ENCODE peak calls at places on chromosomes 7 and 10, in seven cellular contexts. L is body of pancreas, V is breast epithelium, M is prostate gland, U is IMR-90, P is spleen, X is tibial nerve. H is an unnamed sample.

GRCh38 chr10:112346774-112347173 is 27.1 kb upstream of the ACSL5 start:
- DNase-seq in M (no peak), L (no peak), U (no peak), P (no peak), X (no peak), V (no peak), H (no peak)

GRCh38 chr7:44393238-44394111 is 68.1 kb upstream of the CAMK2B start:
- DNase-seq in L (no peak), X (no peak), V (no peak), P (no peak), U (no peak), M (no peak), H (no peak)

GRCh38 chr7:71267734-71268133 is 135.8 kb downstream of the GALNT17 start:
- DNase-seq in V (no peak), M (no peak), L (no peak), P (no peak), X (no peak), U (no peak), H (no peak)

GRCh38 chr10:95485445-95485844 is 75.7 kb downstream of the SORBS1 start:
- DNase-seq in X (no peak), P (no peak), U (no peak), M (no peak), L (no peak), V (no peak), H (peak)

GRCh38 chr10:113965683-113966082 is 78.0 kb upstream of the ADRB1 start:
- DNase-seq in P (no peak), L (no peak), X (no peak), U (no peak), V (no peak), M (no peak), H (no peak)

GRCh38 chr7:27164381-27165088 is 802 bp downstream of the HOXA9 start:
- DNase-seq in V (no peak), P (peak), U (no peak), M (peak), L (no peak), X (no peak), H (no peak)

GRCh38 chr10:112131361-112131760 is 52.2 kb downstream of the GPAM start:
- DNase-seq in L (no peak), X (no peak), U (no peak), P (no peak), V (no peak), M (no peak), H (no peak)

GRCh38 chr10:91247360-91248111 is 27.1 kb downstream of the PCGF5 start:
- DNase-seq in U (peak), L (peak), P (no peak), X (no peak), M (no peak), V (no peak), H (no peak)

GRCh38 chr10:9643782-9644181 is 1373.9 kb upstream of the CELF2 start:
- DNase-seq in X (no peak), V (no peak), M (no peak), P (no peak), U (no peak), L (no peak), H (no peak)

GRCh38 chr7:71752171-71752935 is 620.4 kb downstream of the GALNT17 start:
- DNase-seq in U (no peak), L (peak), V (no peak), P (peak), M (no peak), X (no peak), H (peak)

GRCh38 chr7:129825005-129825553 is 127.7 kb downstream of the UBE2H start:
- DNase-seq in P (peak), X (no peak), V (peak), L (peak), U (no peak), M (peak), H (peak)

GRCh38 chr10:93287775-93288174 is 194.4 kb downstream of the MYOF start:
- DNase-seq in X (no peak), L (no peak), P (no peak), M (no peak), V (no peak), U (no peak), H (no peak)

GRCh38 chr10:80429521-80429966 is 21.2 kb downstream of the PRXL2A start:
- DNase-seq in X (no peak), L (no peak), M (no peak), P (no peak), V (no peak), U (no peak), H (peak)

GRCh38 chr10:683448-684071 is 5.9 kb downstream of the DIP2C start:
- DNase-seq in X (no peak), V (no peak), U (peak), L (no peak), M (no peak), P (no peak), H (peak)

GRCh38 chr7:29000346-29000745 is 42.2 kb upstream of the TRIL start:
- DNase-seq in L (no peak), U (no peak), P (no peak), X (no peak), M (no peak), V (no peak), H (no peak)

GRCh38 chr10:98260350-98260749 is 7.6 kb downstream of the LOXL4 start:
- DNase-seq in X (no peak), U (peak), L (no peak), V (no peak), P (no peak), M (no peak), H (no peak)

GRCh38 chr10:21022821-21023220 is 125.7 kb upstream of the NEBL start:
- DNase-seq in U (no peak), L (no peak), V (no peak), M (no peak), X (no peak), P (no peak), H (no peak)

GRCh38 chr7:69109131-69109740 is 489.0 kb upstream of the AUTS2 start:
- DNase-seq in V (no peak), P (no peak), X (no peak), U (no peak), M (no peak), L (no peak), H (no peak)

GRCh38 chr7:140062528-140063299 is at the start of gene PARP12:
- DNase-seq in M (peak), X (peak), V (peak), L (peak), P (peak), U (peak), H (peak)

GRCh38 chr10:133123746-133124356 is 36.1 kb downstream of the ADGRA1 start:
- DNase-seq in X (no peak), U (no peak), V (no peak), L (peak), M (no peak), P (peak), H (no peak)

GRCh38 chr7:27739301-27739913 is 555 bp upstream of the TAX1BP1 start:
- DNase-seq in V (no peak), U (peak), P (peak), X (peak), M (no peak), L (no peak), H (peak)

GRCh38 chr10:113520606-113521481 is 32.0 kb upstream of the HABP2 start:
- DNase-seq in P (no peak), X (peak), M (peak), U (peak), V (peak), L (peak), H (peak)

GRCh38 chr7:151265351-151265931 is 16.9 kb upstream of the SMARCD3 start:
- DNase-seq in M (no peak), P (peak), V (no peak), L (no peak), U (no peak), X (no peak), H (no peak)

GRCh38 chr10:16519250-16519907 is 2.3 kb downstream of the C1QL3 start:
- DNase-seq in V (no peak), L (no peak), P (no peak), U (no peak), M (no peak), X (no peak), H (no peak)

GRCh38 chr7:137462074-137462715 is 118.7 kb upstream of the PTN start:
- DNase-seq in U (peak), X (no peak), P (no peak), V (no peak), M (no peak), L (no peak), H (no peak)

GRCh38 chr7:98591926-98592325 is 25.2 kb upstream of the NPTX2 start:
- DNase-seq in L (peak), V (no peak), U (no peak), M (no peak), P (no peak), X (no peak), H (no peak)

GRCh38 chr10:36094091-36094490 is 452.0 kb upstream of the FZD8 start:
- DNase-seq in X (no peak), P (no peak), V (no peak), U (peak), M (no peak), L (no peak), H (no peak)

GRCh38 chr10:3077940-3078630 is 10.7 kb downstream of the PFKP start:
- DNase-seq in V (peak), L (no peak), P (no peak), U (no peak), X (no peak), M (no peak), H (no peak)

GRCh38 chr10:3499120-3499519 is 285.9 kb downstream of the KLF6 start:
- DNase-seq in V (no peak), U (peak), P (no peak), X (no peak), M (no peak), L (no peak), H (no peak)

GRCh38 chr10:11325817-11326216 is 285.6 kb downstream of the USP6NL start:
- DNase-seq in P (no peak), U (peak), M (no peak), X (no peak), V (no peak), L (no peak), H (no peak)

GRCh38 chr7:28685291-28685659 is 272.9 kb downstream of the TRIL start:
- DNase-seq in L (peak), P (peak), M (no peak), U (no peak), V (peak), X (no peak), H (no peak)

GRCh38 chr10:62454696-62455451 is 80.7 kb downstream of the ZNF365 start:
- DNase-seq in M (no peak), X (peak), V (no peak), P (no peak), U (peak), L (peak), H (peak)

GRCh38 chr10:43959364-43959763 is 310.7 kb upstream of the ZNF32 start:
- DNase-seq in U (no peak), P (peak), L (no peak), V (no peak), M (no peak), X (no peak), H (no peak)

GRCh38 chr7:149495785-149496641 is 1.6 kb downstream of the ZNF746 start:
- DNase-seq in L (peak), P (no peak), V (no peak), M (peak), U (peak), X (peak), H (no peak)

GRCh38 chr7:260441-261281 is 29.3 kb upstream of the FOXL3 start:
- DNase-seq in U (no peak), M (no peak), P (peak), V (no peak), L (no peak), X (no peak), H (no peak)

GRCh38 chr7:2663121-2663886 is 24.7 kb upstream of the AMZ1 start:
- DNase-seq in M (no peak), V (no peak), X (no peak), U (no peak), L (no peak), P (peak), H (no peak)
- TF ChIP-seq POLR2A in M (no peak), V (no peak), X (no peak), U (no peak), L (no peak), P (no peak), H (no peak)

GRCh38 chr7:104980969-104981670 is 32.9 kb upstream of the KMT2E start:
- DNase-seq in X (no peak), P (no peak), L (no peak), M (no peak), V (no peak), U (peak), H (no peak)
- TF ChIP-seq POLR2A in X (no peak), P (no peak), L (no peak), M (no peak), V (no peak), U (no peak), H (no peak)

GRCh38 chr10:78738457-78738856 is 330.3 kb upstream of the ZMIZ1 start:
- DNase-seq in M (no peak), P (no peak), X (no peak), U (no peak), L (no peak), V (no peak), H (no peak)

GRCh38 chr10:78739411-78740053 is 329.2 kb upstream of the ZMIZ1 start:
- DNase-seq in P (no peak), X (no peak), U (no peak), L (no peak), V (no peak), M (no peak), H (no peak)

GRCh38 chr10:78737883-78738282 is 330.9 kb upstream of the ZMIZ1 start:
- DNase-seq in M (no peak), X (no peak), L (no peak), V (no peak), U (no peak), P (no peak), H (no peak)

GRCh38 chr10:78738861-78739260 is 329.9 kb upstream of the ZMIZ1 start:
- DNase-seq in P (no peak), X (no peak), M (no peak), U (no peak), L (no peak), V (no peak), H (no peak)

DNA sequence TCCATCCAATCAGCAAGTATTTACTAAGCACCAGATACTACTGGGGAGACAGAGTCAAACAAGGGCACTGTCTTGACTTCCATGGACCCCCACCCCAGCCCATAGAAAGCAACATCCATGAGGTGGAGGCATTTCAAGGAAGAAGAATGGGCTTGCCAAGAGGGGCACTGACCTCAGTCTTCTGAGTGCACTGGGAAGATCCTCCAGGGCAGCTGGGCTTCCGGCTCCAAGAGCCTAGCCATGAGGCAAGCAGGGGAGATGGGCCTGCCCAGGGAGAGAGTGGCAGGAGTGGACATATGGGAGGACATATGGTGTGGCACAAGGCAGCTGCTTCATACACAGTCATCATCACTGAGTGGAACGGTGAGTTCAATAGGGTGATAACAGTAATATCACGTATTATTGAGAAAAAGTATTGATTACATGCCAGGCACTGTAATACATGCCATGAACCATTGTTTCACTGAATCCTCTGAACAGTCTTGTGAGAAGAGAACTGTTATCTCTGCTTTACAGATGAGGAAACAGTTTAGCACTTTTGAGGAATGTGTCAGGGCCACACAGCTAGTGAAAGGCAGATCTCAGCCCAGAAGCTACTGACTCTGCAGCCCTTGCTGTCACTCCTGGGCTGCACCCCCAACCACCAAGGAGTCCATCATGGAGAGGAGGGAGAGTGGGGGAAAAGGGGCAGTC is 331.7 kb upstream of the ZMIZ1 start:
- DNase-seq in X (no peak), L (no peak), U (no peak), P (no peak), M (no peak), V (no peak), H (no peak)
- TF ChIP-seq POLR2A in X (no peak), L (no peak), U (no peak), P (no peak), M (no peak), V (no peak), H (no peak)

GRCh38 chr7:131061818-131062217 is 265.9 kb upstream of the MKLN1 start:
- DNase-seq in V (no peak), L (no peak), P (no peak), U (no peak), X (no peak), M (no peak), H (no peak)

GRCh38 chr7:131056007-131056406 is 271.7 kb upstream of the MKLN1 start:
- DNase-seq in U (no peak), P (no peak), M (no peak), V (no peak), L (no peak), X (no peak), H (no peak)

GRCh38 chr7:131057015-131057518 is 270.6 kb upstream of the MKLN1 start:
- DNase-seq in V (no peak), U (peak), M (peak), L (no peak), P (no peak), X (peak), H (no peak)

GRCh38 chr7:131061158-131061557 is 266.5 kb upstream of the MKLN1 start:
- DNase-seq in U (no peak), X (no peak), M (no peak), P (no peak), V (peak), L (no peak), H (no peak)

DNA sequence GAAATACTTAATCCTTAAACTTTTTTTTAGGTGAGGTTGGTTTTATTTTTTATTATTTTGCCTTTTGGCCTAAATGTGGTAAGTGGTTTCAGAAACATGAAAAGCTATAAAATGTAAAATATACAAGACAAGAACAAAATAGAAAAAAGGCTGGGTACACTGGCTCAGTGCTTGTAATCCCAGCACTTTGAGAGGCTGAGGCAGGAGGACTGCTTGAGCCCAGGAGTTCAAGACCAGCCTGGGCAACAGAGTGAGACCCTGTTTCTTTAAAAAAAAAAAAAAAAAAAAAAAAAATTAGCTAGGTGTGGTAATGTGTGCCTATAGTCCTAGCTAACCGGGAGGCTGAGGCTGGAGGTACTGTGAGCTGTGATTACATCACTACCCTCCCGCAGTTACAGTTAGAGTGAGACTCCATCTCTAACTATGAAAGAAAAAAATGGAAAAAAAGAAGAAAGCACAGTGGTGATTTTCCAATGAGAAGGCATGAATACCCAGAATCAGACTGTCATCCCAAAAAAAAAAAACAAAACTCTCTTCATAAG is 270.1 kb upstream of the MKLN1 start:
- DNase-seq in M (no peak), V (no peak), X (no peak), U (no peak), L (no peak), P (no peak), H (no peak)
- TF ChIP-seq POLR2A in M (no peak), V (no peak), X (no peak), U (no peak), L (no peak), P (no peak), H (no peak)

DNA sequence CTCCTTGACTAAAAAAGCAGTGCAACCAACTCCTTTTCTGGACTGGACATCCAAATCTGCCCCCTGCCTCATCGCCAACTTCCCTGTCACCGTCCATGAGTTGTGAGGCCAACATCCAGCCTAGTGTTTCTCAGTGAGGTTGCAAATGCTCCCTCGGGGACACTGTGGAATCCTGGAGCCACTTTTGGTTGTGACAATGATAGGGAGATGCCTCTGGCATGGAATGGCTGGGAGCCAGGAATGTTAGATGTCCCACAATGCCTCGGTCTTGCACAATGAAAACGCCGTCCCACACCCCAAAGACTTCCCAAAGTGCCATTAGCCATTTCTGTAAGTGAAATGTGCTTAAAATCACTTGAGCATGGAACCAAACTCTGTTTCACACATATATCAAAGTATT is 105.2 kb downstream of the OSBPL3 start:
- DNase-seq in V (no peak), X (no peak), L (no peak), P (no peak), U (no peak), M (no peak), H (no peak)
- TF ChIP-seq POLR2A in V (no peak), X (no peak), L (no peak), P (no peak), U (no peak), M (no peak), H (no peak)

GRCh38 chr10:100194711-100195110 is 8.9 kb upstream of the ERLIN1 start:
- DNase-seq in P (no peak), V (no peak), X (no peak), M (no peak), L (no peak), U (no peak), H (no peak)

GRCh38 chr10:100186813-100187212 is 984 bp upstream of the ERLIN1 start:
- DNase-seq in P (peak), U (no peak), M (no peak), V (no peak), X (no peak), L (peak), H (no peak)

DNA sequence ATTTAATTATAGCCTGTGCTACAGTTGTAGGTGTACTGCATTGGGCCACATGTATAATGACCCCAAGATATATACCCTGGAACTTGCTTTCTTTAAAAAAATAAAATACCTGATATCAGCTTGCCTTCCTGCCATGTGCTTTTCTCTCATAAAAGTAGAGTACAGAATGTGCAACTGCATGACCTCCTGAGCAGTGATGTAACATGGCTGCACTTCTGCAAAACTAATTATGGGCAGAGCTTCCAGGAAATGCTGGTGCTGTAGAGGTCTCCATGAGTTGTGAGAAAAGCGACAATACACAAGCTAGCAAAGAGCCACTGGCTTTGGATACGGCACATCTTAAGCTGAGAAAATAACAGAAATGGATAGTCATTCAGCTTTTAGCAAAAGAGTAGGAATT is 6.5 kb upstream of the ERLIN1 start:
- DNase-seq in U (no peak), X (peak), L (no peak), M (no peak), V (no peak), P (no peak), H (no peak)
- TF ChIP-seq POLR2A in U (no peak), X (no peak), L (no peak), M (no peak), V (no peak), P (no peak), H (no peak)